ENCODE peak calls at places on chromosomes 16 and 17, in eight cellular contexts. One of them, this sample, is unnamed.

GRCh38 chr17:45273551-45273957 is 11.7 kb upstream of the SPATA32 start:
- DNase-seq in right lobe of liver: peak
- DNase-seq in lower leg skin: no peak
- DNase-seq in heart left ventricle: no peak
- DNase-seq in MM.1S: no peak
- DNase-seq in WTC11: no peak
- DNase-seq in GM23338: no peak
- DNase-seq in AG04450: no peak
- DNase-seq in this sample: no peak

GRCh38 chr17:29560306-29560705 is 6.5 kb downstream of the ABHD15 start:
- DNase-seq in MM.1S: peak
- DNase-seq in heart left ventricle: no peak
- DNase-seq in WTC11: peak
- DNase-seq in GM23338: no peak
- DNase-seq in right lobe of liver: no peak
- DNase-seq in AG04450: no peak
- DNase-seq in lower leg skin: no peak
- DNase-seq in this sample: no peak

GRCh38 chr16:80924372-80924978 is 82.2 kb downstream of the CMC2 start:
- DNase-seq in right lobe of liver: peak
- DNase-seq in heart left ventricle: no peak
- DNase-seq in WTC11: peak
- DNase-seq in AG04450: no peak
- DNase-seq in lower leg skin: no peak
- DNase-seq in MM.1S: no peak
- DNase-seq in GM23338: peak
- DNase-seq in this sample: peak

GRCh38 chr17:38877130-38877851 is 7.4 kb downstream of the LASP1 start:
- DNase-seq in WTC11: peak
- DNase-seq in lower leg skin: no peak
- DNase-seq in AG04450: no peak
- DNase-seq in GM23338: peak
- DNase-seq in MM.1S: peak
- DNase-seq in heart left ventricle: no peak
- DNase-seq in right lobe of liver: no peak
- DNase-seq in this sample: no peak

GRCh38 chr17:77245162-77245926 is 104.6 kb downstream of the SEC14L1 start:
- DNase-seq in heart left ventricle: no peak
- DNase-seq in MM.1S: peak
- DNase-seq in GM23338: no peak
- DNase-seq in lower leg skin: no peak
- DNase-seq in right lobe of liver: no peak
- DNase-seq in WTC11: no peak
- DNase-seq in AG04450: no peak
- DNase-seq in this sample: no peak

GRCh38 chr16:79047337-79047736 is 553.2 kb downstream of the MAF start:
- DNase-seq in AG04450: no peak
- DNase-seq in right lobe of liver: no peak
- DNase-seq in GM23338: peak
- DNase-seq in heart left ventricle: no peak
- DNase-seq in WTC11: no peak
- DNase-seq in lower leg skin: no peak
- DNase-seq in MM.1S: peak
- DNase-seq in this sample: no peak

GRCh38 chr16:67939507-67940435 is 3.1 kb upstream of the PSMB10 start:
- DNase-seq in WTC11: no peak
- DNase-seq in AG04450: no peak
- DNase-seq in right lobe of liver: peak
- DNase-seq in MM.1S: no peak
- DNase-seq in GM23338: no peak
- DNase-seq in heart left ventricle: peak
- DNase-seq in lower leg skin: peak
- DNase-seq in this sample: no peak

GRCh38 chr16:11609474-11610120 is 22.9 kb upstream of the LITAF start:
- DNase-seq in AG04450: no peak
- DNase-seq in WTC11: no peak
- DNase-seq in MM.1S: no peak
- DNase-seq in lower leg skin: no peak
- DNase-seq in right lobe of liver: no peak
- DNase-seq in heart left ventricle: no peak
- DNase-seq in GM23338: no peak
- DNase-seq in this sample: no peak

GRCh38 chr17:12575641-12576040 is 90.0 kb upstream of the MYOCD start:
- DNase-seq in WTC11: no peak
- DNase-seq in MM.1S: no peak
- DNase-seq in AG04450: no peak
- DNase-seq in heart left ventricle: no peak
- DNase-seq in lower leg skin: no peak
- DNase-seq in right lobe of liver: no peak
- DNase-seq in GM23338: no peak
- DNase-seq in this sample: no peak

GRCh38 chr17:3222505-3222904 is 15.0 kb downstream of the OR1A1 start:
- DNase-seq in heart left ventricle: no peak
- DNase-seq in AG04450: no peak
- DNase-seq in MM.1S: no peak
- DNase-seq in right lobe of liver: no peak
- DNase-seq in GM23338: no peak
- DNase-seq in lower leg skin: no peak
- DNase-seq in WTC11: no peak
- DNase-seq in this sample: no peak

GRCh38 chr16:3182608-3183444 is 5.2 kb upstream of the OR1F1 start:
- DNase-seq in lower leg skin: no peak
- DNase-seq in MM.1S: no peak
- DNase-seq in heart left ventricle: no peak
- DNase-seq in GM23338: peak
- DNase-seq in WTC11: peak
- DNase-seq in right lobe of liver: no peak
- DNase-seq in AG04450: no peak
- DNase-seq in this sample: peak
- TF ChIP-seq CTCF in lower leg skin: no peak
- TF ChIP-seq CTCF in MM.1S: no peak
- TF ChIP-seq CTCF in heart left ventricle: peak
- TF ChIP-seq CTCF in GM23338: peak
- TF ChIP-seq CTCF in WTC11: no peak
- TF ChIP-seq CTCF in right lobe of liver: peak
- TF ChIP-seq CTCF in AG04450: peak
- TF ChIP-seq CTCF in this sample: no peak

GRCh38 chr16:48538746-48539484 is 71.1 kb downstream of the N4BP1 start:
- DNase-seq in WTC11: peak
- DNase-seq in right lobe of liver: no peak
- DNase-seq in AG04450: no peak
- DNase-seq in MM.1S: no peak
- DNase-seq in heart left ventricle: no peak
- DNase-seq in lower leg skin: no peak
- DNase-seq in GM23338: peak
- DNase-seq in this sample: no peak
- TF ChIP-seq CTCF in WTC11: no peak
- TF ChIP-seq CTCF in right lobe of liver: peak
- TF ChIP-seq CTCF in AG04450: peak
- TF ChIP-seq CTCF in MM.1S: no peak
- TF ChIP-seq CTCF in heart left ventricle: peak
- TF ChIP-seq CTCF in lower leg skin: no peak
- TF ChIP-seq CTCF in GM23338: peak
- TF ChIP-seq CTCF in this sample: peak

GRCh38 chr17:63985387-63986140 is 12.6 kb upstream of the PRR29 start:
- DNase-seq in lower leg skin: no peak
- DNase-seq in GM23338: peak
- DNase-seq in heart left ventricle: no peak
- DNase-seq in WTC11: peak
- DNase-seq in MM.1S: no peak
- DNase-seq in right lobe of liver: no peak
- DNase-seq in AG04450: no peak
- DNase-seq in this sample: no peak
- TF ChIP-seq CTCF in lower leg skin: no peak
- TF ChIP-seq CTCF in GM23338: peak
- TF ChIP-seq CTCF in heart left ventricle: no peak
- TF ChIP-seq CTCF in WTC11: no peak
- TF ChIP-seq CTCF in MM.1S: no peak
- TF ChIP-seq CTCF in right lobe of liver: no peak
- TF ChIP-seq CTCF in AG04450: no peak
- TF ChIP-seq CTCF in this sample: no peak

GRCh38 chr16:75483222-75483621 is 12.0 kb downstream of the CHST6 start:
- DNase-seq in MM.1S: no peak
- DNase-seq in heart left ventricle: no peak
- DNase-seq in WTC11: no peak
- DNase-seq in lower leg skin: no peak
- DNase-seq in right lobe of liver: no peak
- DNase-seq in AG04450: peak
- DNase-seq in GM23338: no peak
- DNase-seq in this sample: peak
- TF ChIP-seq CTCF in MM.1S: no peak
- TF ChIP-seq CTCF in heart left ventricle: no peak
- TF ChIP-seq CTCF in WTC11: no peak
- TF ChIP-seq CTCF in lower leg skin: no peak
- TF ChIP-seq CTCF in right lobe of liver: no peak
- TF ChIP-seq CTCF in AG04450: no peak
- TF ChIP-seq CTCF in GM23338: no peak
- TF ChIP-seq CTCF in this sample: no peak

DNA sequence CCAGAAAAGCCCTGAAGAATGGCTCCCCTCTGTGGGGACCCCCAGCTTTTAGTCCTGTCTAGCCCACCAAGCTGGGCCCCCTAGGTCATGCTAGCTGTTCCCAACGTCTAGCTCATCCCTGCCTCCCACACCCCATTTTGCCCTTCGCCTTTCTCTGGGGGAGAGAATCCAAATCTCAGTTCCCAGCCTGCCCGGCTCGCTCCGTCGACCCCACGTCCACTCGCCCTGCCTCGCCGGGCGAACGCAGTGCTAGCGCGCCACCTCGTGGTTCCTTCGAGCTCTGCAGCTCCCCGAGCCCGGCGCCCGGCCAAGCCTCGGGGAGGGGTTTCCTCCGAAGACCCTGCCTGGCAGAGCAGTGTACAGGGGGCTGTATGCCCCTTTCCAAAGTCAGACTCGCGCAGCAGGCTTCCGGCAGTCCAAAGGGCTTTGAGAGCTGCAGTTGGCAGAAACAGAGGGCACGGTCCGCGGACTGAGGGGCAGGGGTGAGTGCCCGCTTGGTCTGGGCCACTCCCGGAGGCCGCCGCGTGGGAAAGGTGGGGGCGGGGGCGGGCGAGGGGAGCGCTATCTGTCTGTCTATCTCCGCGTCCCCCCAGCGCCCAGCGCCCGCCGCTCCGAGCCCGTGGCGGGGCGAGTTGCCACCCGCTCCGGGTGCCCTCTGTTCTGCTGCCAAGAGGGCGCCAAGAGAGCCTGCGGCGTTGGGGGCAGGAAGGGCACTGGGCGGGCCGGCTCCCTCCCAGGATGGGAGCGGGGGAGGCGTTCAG is 1.7 kb upstream of the DLX3 start:
- DNase-seq in right lobe of liver: peak
- DNase-seq in GM23338: peak
- DNase-seq in lower leg skin: peak
- DNase-seq in heart left ventricle: peak
- DNase-seq in AG04450: no peak
- DNase-seq in MM.1S: peak
- DNase-seq in WTC11: peak
- DNase-seq in this sample: peak
- TF ChIP-seq CTCF in right lobe of liver: peak
- TF ChIP-seq CTCF in GM23338: peak
- TF ChIP-seq CTCF in lower leg skin: peak
- TF ChIP-seq CTCF in heart left ventricle: peak
- TF ChIP-seq CTCF in AG04450: peak
- TF ChIP-seq CTCF in MM.1S: peak
- TF ChIP-seq CTCF in WTC11: peak
- TF ChIP-seq CTCF in this sample: peak

GRCh38 chr17:79836952-79837887 is 2.0 kb downstream of the CBX4 start:
- DNase-seq in AG04450: no peak
- DNase-seq in right lobe of liver: peak
- DNase-seq in lower leg skin: peak
- DNase-seq in GM23338: peak
- DNase-seq in MM.1S: peak
- DNase-seq in WTC11: peak
- DNase-seq in heart left ventricle: peak
- DNase-seq in this sample: peak
- TF ChIP-seq CTCF in AG04450: peak
- TF ChIP-seq CTCF in right lobe of liver: peak
- TF ChIP-seq CTCF in lower leg skin: no peak
- TF ChIP-seq CTCF in GM23338: no peak
- TF ChIP-seq CTCF in MM.1S: peak
- TF ChIP-seq CTCF in WTC11: no peak
- TF ChIP-seq CTCF in heart left ventricle: no peak
- TF ChIP-seq CTCF in this sample: peak

DNA sequence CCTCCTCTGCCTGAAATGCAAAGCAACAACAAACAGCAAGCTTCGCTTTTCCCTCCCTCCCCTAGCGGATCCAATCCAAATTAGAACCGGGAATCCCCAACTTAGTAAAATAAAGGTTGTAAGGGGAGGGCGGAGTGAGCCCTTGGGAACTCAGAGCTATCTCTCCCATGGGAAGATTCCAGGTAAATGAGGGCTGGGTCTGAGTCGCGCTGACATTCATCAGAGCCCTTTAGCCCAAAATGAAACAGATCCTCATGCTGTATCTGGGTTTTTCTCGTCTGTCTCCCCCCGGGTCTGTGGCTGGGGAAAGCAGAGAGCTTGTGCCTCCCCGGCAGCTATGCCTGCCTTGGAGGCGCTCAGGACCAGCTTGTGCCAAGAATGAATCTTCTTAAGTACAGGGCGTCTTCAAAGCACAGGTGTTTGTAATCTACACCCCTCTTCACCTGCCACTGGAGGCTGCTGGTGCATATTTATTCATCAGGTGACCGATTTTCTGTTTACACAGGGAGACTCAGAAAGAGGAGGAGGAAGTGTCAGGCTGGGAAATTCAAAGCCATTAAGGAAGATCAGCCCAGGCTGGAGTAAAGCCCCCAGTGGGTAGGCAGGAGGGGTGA is 55.0 kb upstream of the GSE1 start:
- DNase-seq in GM23338: peak
- DNase-seq in right lobe of liver: no peak
- DNase-seq in lower leg skin: no peak
- DNase-seq in WTC11: no peak
- DNase-seq in MM.1S: peak
- DNase-seq in AG04450: no peak
- DNase-seq in heart left ventricle: peak
- DNase-seq in this sample: no peak
- TF ChIP-seq CTCF in GM23338: no peak
- TF ChIP-seq CTCF in right lobe of liver: no peak
- TF ChIP-seq CTCF in lower leg skin: no peak
- TF ChIP-seq CTCF in WTC11: no peak
- TF ChIP-seq CTCF in MM.1S: peak
- TF ChIP-seq CTCF in AG04450: no peak
- TF ChIP-seq CTCF in heart left ventricle: no peak
- TF ChIP-seq CTCF in this sample: no peak